ENCODE peak calls at places on chromosomes 4 and X, in six cellular contexts. K is WTC11, J is A549, P is HepG2, O is endothelial cell of umbilical vein, E is K562. C is an unnamed sample.

GRCh38 chr4:118758293-118758692 is 73.1 kb downstream of the METTL14 start:
- DNase-seq in K (no peak), J (no peak), P (no peak), O (no peak), E (no peak), C (no peak)

GRCh38 chr4:22029803-22030202 is 81.2 kb upstream of the KCNIP4 start:
- DNase-seq in K (no peak), J (no peak), P (no peak), O (no peak), E (no peak), C (no peak)

GRCh38 chr4:179415842-179416223 is 1973.6 kb upstream of the AGA start:
- DNase-seq in K (no peak), J (no peak), P (no peak), O (no peak), E (no peak), C (no peak)

GRCh38 chr4:118954246-118954645 is 65.6 kb downstream of the SYNPO2 start:
- DNase-seq in K (no peak), J (no peak), P (no peak), O (peak; percentile 32), E (no peak), C (no peak)

GRCh38 chr4:27089186-27089585 is 228.5 kb downstream of the STIM2 start:
- DNase-seq in K (no peak), J (no peak), P (no peak), O (no peak), E (no peak), C (no peak)

GRCh38 chr4:52290468-52290867 is 239.4 kb downstream of the SPATA18 start:
- DNase-seq in K (no peak), J (no peak), P (no peak), O (no peak), E (no peak), C (no peak)

GRCh38 chr4:172232966-172233365 is 419.8 kb downstream of the GALNTL6 start:
- DNase-seq in K (peak; percentile 41), J (no peak), P (no peak), O (no peak), E (no peak), C (peak; percentile 1)

GRCh38 chrX:31266172-31267076 is 194.6 kb upstream of the FTHL17 start:
- DNase-seq in K (peak; percentile 63), J (no peak), P (peak; percentile 25), O (peak; percentile 53), E (peak; percentile 42), C (peak; percentile 65)

GRCh38 chr4:38804654-38805295 is at the start of gene TLR1:
- DNase-seq in K (no peak), J (no peak), P (peak; percentile 25), O (peak; percentile 89), E (peak; percentile 46), C (no peak)

GRCh38 chrX:33741807-33742206 is 390.3 kb downstream of the FAM47A start:
- DNase-seq in K (peak; percentile 12), J (no peak), P (no peak), O (no peak), E (peak; percentile 2), C (no peak)

GRCh38 chrX:13506574-13506973 is 62.8 kb upstream of the EGFL6 start:
- DNase-seq in K (peak; percentile 31), J (peak; percentile 31), P (peak; percentile 2), O (peak; percentile 34), E (peak; percentile 66), C (no peak)

GRCh38 chr4:54660591-54660990 is 2.8 kb downstream of the KIT start:
- DNase-seq in K (no peak), J (no peak), P (no peak), O (no peak), E (no peak), C (no peak)

GRCh38 chr4:13268713-13269112 is 215.4 kb downstream of the RAB28 start:
- DNase-seq in K (no peak), J (no peak), P (no peak), O (no peak), E (no peak), C (no peak)

GRCh38 chr4:150518559-150518958 is 63.4 kb upstream of the MAB21L2 start:
- DNase-seq in K (no peak), J (peak; percentile 10), P (no peak), O (peak; percentile 63), E (no peak), C (no peak)

GRCh38 chr4:150769235-150769634 is 187.3 kb downstream of the MAB21L2 start:
- DNase-seq in K (no peak), J (peak; percentile 10), P (peak; percentile 67), O (peak; percentile 33), E (peak; percentile 28), C (no peak)

GRCh38 chr4:59553063-59553738 is 1646.9 kb upstream of the ADGRL3 start:
- DNase-seq in K (no peak), J (peak; percentile 28), P (no peak), O (peak; percentile 1), E (no peak), C (no peak)

GRCh38 chrX:63661676-63662075 is 123.3 kb downstream of the ARHGEF9 start:
- DNase-seq in K (no peak), J (no peak), P (no peak), O (no peak), E (no peak), C (no peak)

GRCh38 chr4:5865896-5866599 is 26.8 kb downstream of the CRMP1 start:
- DNase-seq in K (no peak), J (no peak), P (no peak), O (no peak), E (no peak), C (no peak)

GRCh38 chr4:174553828-174554227 is 31.5 kb upstream of the HPGD start:
- DNase-seq in K (no peak), J (no peak), P (no peak), O (no peak), E (no peak), C (no peak)

GRCh38 chrX:75547137-75547536 is 24.3 kb upstream of the ZDHHC15 start:
- DNase-seq in K (no peak), J (no peak), P (no peak), O (no peak), E (no peak), C (no peak)

GRCh38 chrX:19198448-19198847 is 76.2 kb upstream of the ADGRG2 start:
- DNase-seq in K (no peak), J (no peak), P (no peak), O (no peak), E (no peak), C (no peak)

GRCh38 chr4:51907001-51907669 is 64.2 kb downstream of the DCUN1D4 start:
- DNase-seq in K (no peak), J (no peak), P (no peak), O (peak; percentile 86), E (no peak), C (no peak)

GRCh38 chrX:133415276-133416105 is at the start of gene GPC4:
- DNase-seq in K (peak; percentile 73), J (peak; percentile 8), P (no peak), O (no peak), E (no peak), C (no peak)

GRCh38 chr4:48247142-48247877 is 22.3 kb downstream of the TEC start:
- DNase-seq in K (no peak), J (no peak), P (no peak), O (no peak), E (peak; percentile 53), C (no peak)

GRCh38 chr4:37562592-37562991 is 123.6 kb downstream of the RELL1 start:
- DNase-seq in K (no peak), J (no peak), P (no peak), O (no peak), E (no peak), C (no peak)

GRCh38 chr4:84497220-84497834 is 1.8 kb downstream of the NKX6-1 start:
- DNase-seq in K (peak; percentile 18), J (no peak), P (no peak), O (no peak), E (no peak), C (no peak)

GRCh38 chr4:84497835-84498202 is 1.3 kb downstream of the NKX6-1 start:
- DNase-seq in K (peak; percentile 15), J (no peak), P (no peak), O (no peak), E (no peak), C (peak; percentile 76)

GRCh38 chr4:84498203-84499026 is 677 bp downstream of the NKX6-1 start:
- DNase-seq in K (peak; percentile 41), J (peak; percentile 9), P (no peak), O (peak; percentile 13), E (no peak), C (no peak)

GRCh38 chr4:84495448-84496221 is 3.5 kb downstream of the NKX6-1 start:
- DNase-seq in K (peak; percentile 39), J (no peak), P (no peak), O (no peak), E (no peak), C (no peak)

GRCh38 chr4:84496356-84497219 is 2.5 kb downstream of the NKX6-1 start:
- DNase-seq in K (peak; percentile 58), J (no peak), P (no peak), O (no peak), E (no peak), C (no peak)
- TF ChIP-seq JUN in K (no peak), J (no peak), P (no peak), O (no peak), E (no peak), C (no peak)

DNA sequence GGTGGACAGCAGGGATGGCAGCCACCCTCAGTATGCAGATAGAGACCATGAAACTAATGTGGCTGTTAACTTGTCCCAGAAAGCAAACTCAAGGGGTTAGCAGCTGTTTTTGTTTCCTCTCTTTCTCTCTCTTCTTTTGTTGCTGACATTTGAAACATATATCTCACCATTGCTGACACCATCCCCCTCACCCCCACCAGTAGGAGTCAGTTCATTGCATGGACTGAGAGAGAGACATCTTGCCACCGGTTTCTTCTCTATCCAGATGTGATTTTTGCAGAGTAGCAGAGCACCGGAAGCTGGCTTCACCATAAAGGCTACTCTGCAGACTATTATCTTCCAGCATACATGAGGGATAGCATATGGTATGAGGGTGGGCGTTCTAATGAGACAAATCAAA is 177.1 kb upstream of the FRG1 start:
- DNase-seq in K (no peak), J (no peak), P (no peak), O (no peak), E (no peak), C (no peak)
- TF ChIP-seq JUN in K (no peak), J (no peak), P (no peak), O (no peak), E (no peak), C (no peak)

GRCh38 chr4:98430708-98431403 is 169.7 kb downstream of the RAP1GDS1 start:
- DNase-seq in K (no peak), J (peak; percentile 66), P (no peak), O (no peak), E (no peak), C (no peak)
- TF ChIP-seq JUN in K (no peak), J (no peak), P (no peak), O (no peak), E (no peak), C (no peak)

GRCh38 chr4:15488658-15489470 is 19.2 kb downstream of the CC2D2A start:
- DNase-seq in K (no peak), J (no peak), P (no peak), O (no peak), E (no peak), C (no peak)
- TF ChIP-seq JUN in K (no peak), J (no peak), P (no peak), O (no peak), E (no peak), C (no peak)

C was measured in H1.